ENCODE peak calls at places on chromosomes 6 and 20, in eight cellular contexts. G, S, R, F, I, V, M and Z are unnamed samples.

GRCh38 chr20:37406010-37406998 is 60.4 kb downstream of the SRC start:
- DNase-seq in G (peak; percentile 66), S (no peak), R (peak; percentile 56), F (no peak), I (peak; percentile 91), V (peak; percentile 73), M (no peak), Z (peak; percentile 74)

GRCh38 chr6:149203509-149203908 is 114.0 kb upstream of the TAB2 start:
- DNase-seq in G (no peak), S (no peak), R (no peak), F (no peak), I (no peak), V (no peak), M (no peak), Z (no peak)

GRCh38 chr20:59830107-59831023 is 103.1 kb downstream of the SYCP2 start:
- DNase-seq in G (no peak), S (no peak), R (no peak), F (no peak), I (no peak), V (no peak), M (peak; percentile 6), Z (no peak)

GRCh38 chr6:106730672-106731071 is 101.3 kb downstream of the QRSL1 start:
- DNase-seq in G (no peak), S (no peak), R (no peak), F (no peak), I (no peak), V (no peak), M (no peak), Z (no peak)

GRCh38 chr20:63553933-63554290 is at the start of gene FNDC11:
- DNase-seq in G (no peak), S (peak; percentile 58), R (no peak), F (no peak), I (peak; percentile 73), V (peak; percentile 81), M (no peak), Z (no peak)

GRCh38 chr20:61731363-61732181 is 334.1 kb downstream of the TAF4 start:
- DNase-seq in G (peak; percentile 28), S (no peak), R (no peak), F (no peak), I (no peak), V (no peak), M (no peak), Z (peak; percentile 51)

GRCh38 chr20:21918398-21918797 is 212.9 kb downstream of the PAX1 start:
- DNase-seq in G (no peak), S (no peak), R (no peak), F (no peak), I (no peak), V (no peak), M (no peak), Z (no peak)

GRCh38 chr20:48843125-48843806 is 15.5 kb upstream of the PREX1 start:
- DNase-seq in G (peak; percentile 55), S (no peak), R (no peak), F (no peak), I (no peak), V (peak; percentile 52), M (no peak), Z (no peak)

GRCh38 chr20:41654292-41654691 is 36.1 kb upstream of the CHD6 start:
- DNase-seq in G (no peak), S (no peak), R (no peak), F (no peak), I (no peak), V (peak; percentile 43), M (no peak), Z (no peak)